ENCODE peak calls at places on chromosomes 16 and 17, in four cellular contexts. V is skeletal muscle cell, A is cardiac fibroblast, P is astrocyte of the spinal cord. Z is an unnamed sample.

GRCh38 chr16:85285681-85286065 is 173.4 kb upstream of the CIBAR2 start:
- DNase-seq in V (no peak), A (no peak), P (no peak), Z (no peak)

GRCh38 chr17:37050905-37051304 is 102.2 kb downstream of the AATF start:
- DNase-seq in V (no peak), A (no peak), P (peak; percentile 16), Z (no peak)

GRCh38 chr17:72454342-72454741 is 333.5 kb downstream of the SOX9 start:
- DNase-seq in V (no peak), A (no peak), P (no peak), Z (no peak)

GRCh38 chr16:12231666-12232065 is 255.1 kb downstream of the SNX29 start:
- DNase-seq in V (no peak), A (no peak), P (peak; percentile 80), Z (peak; percentile 39)

GRCh38 chr17:2082003-2082862 is 27.3 kb downstream of the HIC1 start:
- DNase-seq in V (no peak), A (no peak), P (no peak), Z (no peak)

GRCh38 chr17:64661731-64661980 is 451 bp downstream of the SMURF2 start:
- DNase-seq in V (no peak), A (no peak), P (no peak), Z (no peak)

GRCh38 chr17:6927290-6927844 is 68.5 kb upstream of the ALOX12 start:
- DNase-seq in V (peak; percentile 40), A (peak; percentile 73), P (peak; percentile 22), Z (peak; percentile 80)

GRCh38 chr16:14131774-14132695 is 60.9 kb downstream of the MRTFB start:
- DNase-seq in V (no peak), A (peak; percentile 14), P (no peak), Z (no peak)

GRCh38 chr17:63189082-63189481 is 223.0 kb downstream of the TANC2 start:
- DNase-seq in V (peak; percentile 11), A (peak; percentile 62), P (peak; percentile 68), Z (peak; percentile 61)

GRCh38 chr16:90009172-90009899 is 9.9 kb downstream of the DBNDD1 start:
- DNase-seq in V (no peak), A (no peak), P (no peak), Z (no peak)

GRCh38 chr17:81832608-81833159 is 407 bp downstream of the MCRIP1 start:
- DNase-seq in V (no peak), A (no peak), P (peak; percentile 29), Z (no peak)

GRCh38 chr17:82838386-82839063 is 1.3 kb downstream of the ZNF750 start:
- DNase-seq in V (peak; percentile 52), A (peak; percentile 29), P (no peak), Z (peak; percentile 16)

GRCh38 chr17:72122668-72123495 is 2.1 kb downstream of the SOX9 start:
- DNase-seq in V (no peak), A (peak; percentile 74), P (peak; percentile 31), Z (peak; percentile 65)

GRCh38 chr16:57140866-57141668 is 44.8 kb downstream of the PSME3IP1 start:
- DNase-seq in V (no peak), A (no peak), P (no peak), Z (no peak)

GRCh38 chr16:66844342-66845079 is at the start of gene CA7:
- DNase-seq in V (no peak), A (no peak), P (no peak), Z (no peak)
- H3K4me3 ChIP-seq in V (peak within 1 kb of the TSS; percentile 37), A (peak within 1 kb of the TSS; percentile 21), P (peak within 1 kb of the TSS; percentile 13), Z (peak within 1 kb of the TSS; percentile 48)

GRCh38 chr16:88804173-88804551 is 573 bp downstream of the CDT1 start:
- DNase-seq in V (no peak), A (no peak), P (no peak), Z (no peak)
- H3K4me3 ChIP-seq in V (peak overlapping the region; percentile 72), A (peak overlapping the region; percentile 64), P (peak overlapping the region; percentile 55), Z (peak overlapping the region; percentile 71)

DNA sequence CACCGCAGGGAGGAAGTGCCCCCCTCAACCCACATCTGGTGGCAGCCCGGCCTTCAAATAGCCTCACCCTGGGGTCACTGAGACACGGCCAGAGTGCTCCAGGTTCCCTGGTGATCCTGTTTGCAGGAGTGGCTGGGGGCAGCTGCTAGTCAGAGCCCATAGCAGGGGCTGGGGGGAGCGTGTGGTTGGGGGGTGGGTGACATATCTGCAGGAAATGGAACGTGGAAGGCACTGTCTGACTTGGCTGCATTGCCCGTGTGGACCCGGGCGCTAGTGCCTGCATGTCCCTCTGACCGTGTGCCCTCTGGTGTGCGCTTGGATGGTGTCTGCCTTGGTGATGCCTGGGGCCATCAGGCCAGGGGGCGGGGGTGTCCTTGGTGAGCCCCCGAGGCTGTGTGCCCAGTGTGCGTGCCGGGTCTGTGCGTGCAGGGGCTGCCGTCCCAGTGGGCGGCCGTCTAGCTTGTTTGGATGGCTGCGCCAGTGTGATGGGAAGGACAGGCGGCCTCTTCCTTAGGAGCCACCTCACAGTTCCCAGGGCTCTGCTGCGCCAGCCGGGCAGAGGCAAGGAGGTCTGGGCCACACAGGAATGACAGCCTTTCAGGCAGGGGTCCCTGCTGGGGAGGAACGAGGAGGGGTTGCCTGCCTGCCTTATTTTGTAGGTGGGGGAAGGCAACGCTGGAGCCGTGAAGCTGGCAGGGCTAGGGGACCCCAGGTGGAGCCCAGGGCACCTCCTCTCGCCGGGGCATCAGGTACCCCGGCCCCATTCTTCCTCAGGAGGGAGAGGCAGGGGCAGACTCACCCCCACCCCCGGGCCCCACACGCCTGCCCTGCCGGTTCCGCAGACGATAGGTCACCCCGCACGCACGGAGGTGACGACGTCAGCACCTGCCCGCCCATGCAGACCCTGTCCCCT is 642 bp downstream of the NDRG4 start:
- DNase-seq in V (no peak), A (no peak), P (no peak), Z (no peak)
- H3K4me3 ChIP-seq in V (peak overlapping the region; percentile 63), A (peak overlapping the region; percentile 59), P (peak overlapping the region; percentile 54), Z (peak overlapping the region; percentile 54)

GRCh38 chr17:47719411-47720152 is 13.5 kb upstream of the TBX21 start:
- DNase-seq in V (peak; percentile 46), A (no peak), P (peak; percentile 71), Z (peak; percentile 54)

GRCh38 chr17:47718634-47719405 is 14.2 kb upstream of the TBX21 start:
- DNase-seq in V (no peak), A (no peak), P (no peak), Z (no peak)

GRCh38 chr17:47716381-47716780 is 16.7 kb upstream of the TBX21 start:
- DNase-seq in V (no peak), A (no peak), P (no peak), Z (no peak)

GRCh38 chr17:47717261-47717697 is 15.8 kb upstream of the TBX21 start:
- DNase-seq in V (no peak), A (no peak), P (no peak), Z (no peak)

GRCh38 chr17:47717845-47718621 is 15.0 kb upstream of the TBX21 start:
- DNase-seq in V (no peak), A (no peak), P (no peak), Z (no peak)
- H3K4me3 ChIP-seq in V (no peak overlapping the region), A (no peak overlapping the region), P (no peak overlapping the region), Z (no peak overlapping the region)

DNA sequence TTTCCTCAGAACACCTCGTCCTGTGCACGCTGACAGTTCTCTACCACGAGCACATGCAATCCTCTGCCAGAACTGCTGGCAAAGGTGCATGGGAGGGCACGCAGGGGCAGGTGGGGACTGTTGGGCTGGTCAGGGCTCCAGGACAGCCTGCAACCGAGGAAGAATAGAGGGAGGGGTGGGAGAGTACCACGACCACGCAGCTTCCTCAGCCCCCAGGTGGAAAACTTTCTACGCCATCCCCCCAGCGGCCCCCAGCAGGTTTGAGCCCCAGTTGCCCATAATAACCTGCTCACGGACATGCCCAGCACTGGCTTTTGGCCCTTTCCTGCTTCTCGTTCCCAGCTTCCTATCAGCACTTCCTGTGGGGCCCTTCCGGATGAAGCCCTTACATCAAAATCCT is 199.3 kb downstream of the C16orf95 start:
- DNase-seq in V (no peak), A (no peak), P (no peak), Z (no peak)
- H3K4me3 ChIP-seq in V (no peak overlapping the region), A (no peak overlapping the region), P (no peak overlapping the region), Z (no peak overlapping the region)

DNA sequence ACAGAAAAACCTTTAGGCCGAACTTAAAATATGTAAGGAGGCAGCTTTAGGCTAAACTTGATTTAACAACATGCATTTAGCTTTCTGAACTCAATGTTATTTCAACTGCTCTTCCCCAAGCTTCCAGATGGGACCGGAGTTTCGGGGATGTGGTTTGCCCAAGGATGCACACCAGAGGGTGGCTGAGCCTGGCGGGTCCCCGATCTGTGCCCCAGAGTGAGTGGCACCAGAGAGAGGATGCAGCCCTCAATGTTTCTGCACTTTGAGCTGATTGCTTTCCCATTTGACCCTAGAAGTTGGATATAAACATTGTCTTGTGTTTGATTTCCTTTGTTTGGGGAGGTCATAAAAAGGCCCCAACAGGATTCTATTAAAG is 348.0 kb upstream of the TNRC6C start:
- DNase-seq in V (no peak), A (no peak), P (no peak), Z (no peak)
- H3K4me3 ChIP-seq in V (no peak overlapping the region), A (no peak overlapping the region), P (no peak overlapping the region), Z (no peak overlapping the region)

GRCh38 chr17:78694805-78695531 is 87.1 kb downstream of the CYTH1 start:
- DNase-seq in V (no peak), A (no peak), P (no peak), Z (no peak)
- H3K4me3 ChIP-seq in V (no peak overlapping the region), A (no peak overlapping the region), P (no peak overlapping the region), Z (no peak overlapping the region)

DNA sequence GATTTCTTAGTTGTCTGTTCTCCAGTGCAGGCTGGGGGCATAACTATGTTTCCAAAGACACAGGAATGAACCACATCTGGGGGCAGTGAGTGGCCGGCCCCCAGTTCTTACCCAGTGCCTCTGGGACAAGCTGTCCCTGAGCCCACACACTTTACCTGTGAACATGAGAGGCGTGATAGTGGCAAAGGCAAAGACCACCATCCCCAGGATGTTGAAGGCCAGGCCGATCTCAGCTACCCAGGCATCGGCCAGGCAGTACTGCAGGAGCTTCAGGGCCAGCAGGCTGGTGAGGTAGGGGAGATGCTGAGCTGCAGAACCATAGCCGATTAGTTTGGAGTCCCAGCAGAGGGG is 1.6 kb downstream of the SLC46A1 start:
- DNase-seq in V (no peak), A (no peak), P (no peak), Z (no peak)
- H3K4me3 ChIP-seq in V (no peak overlapping the region), A (no peak overlapping the region), P (no peak overlapping the region), Z (no peak overlapping the region)

Z was measured in choroid plexus epithelial cell.